ENCODE peak calls at places on chromosomes 11 and 22, in nine cellular contexts. One of them, this sample, is unnamed.

GRCh38 chr22:28799125-28799833 is 1.1 kb downstream of the XBP1 start:
- DNase-seq in fibroblast of pulmonary artery: peak; percentile 96
- DNase-seq in SK-N-SH: peak; percentile 57
- DNase-seq in fibroblast of villous mesenchyme: peak; percentile 98
- DNase-seq in right atrium auricular region: peak; percentile 89
- DNase-seq in lower leg skin: peak; percentile 73
- DNase-seq in HCT116: peak; percentile 35
- DNase-seq in gastrocnemius medialis: peak; percentile 82
- DNase-seq in astrocyte of the spinal cord: peak; percentile 91
- DNase-seq in this sample: peak; percentile 97

GRCh38 chr11:15114501-15115475 is at the start of gene INSC:
- DNase-seq in fibroblast of pulmonary artery: no peak
- DNase-seq in SK-N-SH: peak; percentile 85
- DNase-seq in fibroblast of villous mesenchyme: peak; percentile 14
- DNase-seq in right atrium auricular region: no peak
- DNase-seq in lower leg skin: no peak
- DNase-seq in HCT116: no peak
- DNase-seq in gastrocnemius medialis: no peak
- DNase-seq in astrocyte of the spinal cord: no peak
- DNase-seq in this sample: no peak

GRCh38 chr11:2406878-2407410 is 6.4 kb downstream of the TSSC4 start:
- DNase-seq in fibroblast of pulmonary artery: no peak
- DNase-seq in SK-N-SH: no peak
- DNase-seq in fibroblast of villous mesenchyme: no peak
- DNase-seq in right atrium auricular region: no peak
- DNase-seq in lower leg skin: no peak
- DNase-seq in HCT116: no peak
- DNase-seq in gastrocnemius medialis: no peak
- DNase-seq in astrocyte of the spinal cord: no peak
- DNase-seq in this sample: no peak

GRCh38 chr11:61707574-61707973 is 27.4 kb downstream of the DAGLA start:
- DNase-seq in fibroblast of pulmonary artery: no peak
- DNase-seq in SK-N-SH: no peak
- DNase-seq in fibroblast of villous mesenchyme: no peak
- DNase-seq in right atrium auricular region: no peak
- DNase-seq in lower leg skin: no peak
- DNase-seq in HCT116: no peak
- DNase-seq in gastrocnemius medialis: no peak
- DNase-seq in astrocyte of the spinal cord: no peak
- DNase-seq in this sample: no peak

GRCh38 chr22:17300926-17301325 is 68.3 kb upstream of the CECR2 start:
- DNase-seq in fibroblast of pulmonary artery: no peak
- DNase-seq in SK-N-SH: no peak
- DNase-seq in fibroblast of villous mesenchyme: no peak
- DNase-seq in right atrium auricular region: no peak
- DNase-seq in lower leg skin: no peak
- DNase-seq in HCT116: no peak
- DNase-seq in gastrocnemius medialis: no peak
- DNase-seq in astrocyte of the spinal cord: no peak
- DNase-seq in this sample: no peak

GRCh38 chr11:95699631-95700470 is 89.7 kb downstream of the FAM76B start:
- DNase-seq in fibroblast of pulmonary artery: peak; percentile 36
- DNase-seq in SK-N-SH: no peak
- DNase-seq in fibroblast of villous mesenchyme: no peak
- DNase-seq in right atrium auricular region: no peak
- DNase-seq in lower leg skin: no peak
- DNase-seq in HCT116: no peak
- DNase-seq in gastrocnemius medialis: no peak
- DNase-seq in astrocyte of the spinal cord: peak; percentile 36
- DNase-seq in this sample: peak; percentile 76

GRCh38 chr22:40189979-40190378 is 12.3 kb downstream of the TNRC6B start:
- DNase-seq in fibroblast of pulmonary artery: no peak
- DNase-seq in SK-N-SH: no peak
- DNase-seq in fibroblast of villous mesenchyme: no peak
- DNase-seq in right atrium auricular region: no peak
- DNase-seq in lower leg skin: no peak
- DNase-seq in HCT116: no peak
- DNase-seq in gastrocnemius medialis: no peak
- DNase-seq in astrocyte of the spinal cord: no peak
- DNase-seq in this sample: no peak

GRCh38 chr22:27420817-27421361 is 380.7 kb downstream of the MN1 start:
- DNase-seq in fibroblast of pulmonary artery: peak; percentile 95
- DNase-seq in SK-N-SH: no peak
- DNase-seq in fibroblast of villous mesenchyme: peak; percentile 60
- DNase-seq in right atrium auricular region: peak; percentile 96
- DNase-seq in lower leg skin: peak; percentile 76
- DNase-seq in HCT116: no peak
- DNase-seq in gastrocnemius medialis: peak; percentile 66
- DNase-seq in astrocyte of the spinal cord: peak; percentile 98
- DNase-seq in this sample: peak; percentile 99

GRCh38 chr11:83725161-83725560 is 439.0 kb upstream of the CCDC90B start:
- DNase-seq in fibroblast of pulmonary artery: no peak
- DNase-seq in SK-N-SH: no peak
- DNase-seq in fibroblast of villous mesenchyme: peak; percentile 18
- DNase-seq in right atrium auricular region: no peak
- DNase-seq in lower leg skin: no peak
- DNase-seq in HCT116: no peak
- DNase-seq in gastrocnemius medialis: no peak
- DNase-seq in astrocyte of the spinal cord: no peak
- DNase-seq in this sample: no peak

GRCh38 chr11:122758361-122758760 is 79.9 kb upstream of the CRTAM start:
- DNase-seq in fibroblast of pulmonary artery: no peak
- DNase-seq in SK-N-SH: no peak
- DNase-seq in fibroblast of villous mesenchyme: peak; percentile 31
- DNase-seq in right atrium auricular region: no peak
- DNase-seq in lower leg skin: no peak
- DNase-seq in HCT116: no peak
- DNase-seq in gastrocnemius medialis: no peak
- DNase-seq in astrocyte of the spinal cord: no peak
- DNase-seq in this sample: no peak

GRCh38 chr22:44584256-44584902 is 86.3 kb upstream of the RTL6 start:
- DNase-seq in fibroblast of pulmonary artery: no peak
- DNase-seq in SK-N-SH: no peak
- DNase-seq in fibroblast of villous mesenchyme: no peak
- DNase-seq in right atrium auricular region: no peak
- DNase-seq in lower leg skin: no peak
- DNase-seq in HCT116: no peak
- DNase-seq in gastrocnemius medialis: peak; percentile 3
- DNase-seq in astrocyte of the spinal cord: no peak
- DNase-seq in this sample: no peak

GRCh38 chr11:121665211-121665838 is 212.6 kb upstream of the SORL1-AS1 start:
- DNase-seq in fibroblast of pulmonary artery: no peak
- DNase-seq in SK-N-SH: no peak
- DNase-seq in fibroblast of villous mesenchyme: no peak
- DNase-seq in right atrium auricular region: no peak
- DNase-seq in lower leg skin: no peak
- DNase-seq in HCT116: no peak
- DNase-seq in gastrocnemius medialis: no peak
- DNase-seq in astrocyte of the spinal cord: no peak
- DNase-seq in this sample: no peak

GRCh38 chr22:42610211-42610610 is 4.5 kb downstream of the POLDIP3 start:
- DNase-seq in fibroblast of pulmonary artery: peak; percentile 53
- DNase-seq in SK-N-SH: no peak
- DNase-seq in fibroblast of villous mesenchyme: peak; percentile 49
- DNase-seq in right atrium auricular region: no peak
- DNase-seq in lower leg skin: no peak
- DNase-seq in HCT116: no peak
- DNase-seq in gastrocnemius medialis: no peak
- DNase-seq in astrocyte of the spinal cord: no peak
- DNase-seq in this sample: no peak

GRCh38 chr22:47192651-47193437 is 430.4 kb downstream of the TBC1D22A start:
- DNase-seq in fibroblast of pulmonary artery: no peak
- DNase-seq in SK-N-SH: no peak
- DNase-seq in fibroblast of villous mesenchyme: no peak
- DNase-seq in right atrium auricular region: peak; percentile 50
- DNase-seq in lower leg skin: no peak
- DNase-seq in HCT116: peak; percentile 75
- DNase-seq in gastrocnemius medialis: no peak
- DNase-seq in astrocyte of the spinal cord: no peak
- DNase-seq in this sample: no peak

GRCh38 chr11:93133710-93134109 is 64.1 kb downstream of the SLC36A4 start:
- DNase-seq in fibroblast of pulmonary artery: peak; percentile 64
- DNase-seq in SK-N-SH: no peak
- DNase-seq in fibroblast of villous mesenchyme: peak; percentile 64
- DNase-seq in right atrium auricular region: no peak
- DNase-seq in lower leg skin: no peak
- DNase-seq in HCT116: no peak
- DNase-seq in gastrocnemius medialis: no peak
- DNase-seq in astrocyte of the spinal cord: peak; percentile 69
- DNase-seq in this sample: peak; percentile 22

GRCh38 chr11:67441082-67441683 is 2.1 kb downstream of the CORO1B start:
- DNase-seq in fibroblast of pulmonary artery: no peak
- DNase-seq in SK-N-SH: no peak
- DNase-seq in fibroblast of villous mesenchyme: no peak
- DNase-seq in right atrium auricular region: no peak
- DNase-seq in lower leg skin: no peak
- DNase-seq in HCT116: no peak
- DNase-seq in gastrocnemius medialis: no peak
- DNase-seq in astrocyte of the spinal cord: no peak
- DNase-seq in this sample: no peak

GRCh38 chr11:94968334-94968958 is 4.9 kb downstream of the CWC15 start:
- DNase-seq in fibroblast of pulmonary artery: peak; percentile 67
- DNase-seq in SK-N-SH: peak; percentile 34
- DNase-seq in fibroblast of villous mesenchyme: peak; percentile 66
- DNase-seq in right atrium auricular region: no peak
- DNase-seq in lower leg skin: no peak
- DNase-seq in HCT116: no peak
- DNase-seq in gastrocnemius medialis: no peak
- DNase-seq in astrocyte of the spinal cord: peak; percentile 58
- DNase-seq in this sample: peak; percentile 62

DNA sequence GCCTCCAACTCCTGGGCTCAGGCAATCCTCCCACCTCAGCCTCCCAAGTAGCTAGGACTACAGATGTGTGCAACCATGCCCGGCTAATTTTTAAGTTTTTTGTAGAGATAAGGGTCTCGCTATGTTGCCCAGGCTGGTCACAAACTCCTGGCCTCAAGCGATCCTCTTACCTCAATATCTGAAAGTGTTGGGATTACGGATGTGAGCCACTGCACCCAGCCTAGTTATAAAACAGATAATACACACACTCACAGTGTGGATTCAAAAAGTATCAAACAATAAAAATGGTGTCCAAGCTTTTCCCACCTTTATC is 377 bp upstream of the CCDC188 start:
- DNase-seq in fibroblast of pulmonary artery: no peak
- DNase-seq in SK-N-SH: no peak
- DNase-seq in fibroblast of villous mesenchyme: no peak
- DNase-seq in right atrium auricular region: no peak
- DNase-seq in lower leg skin: no peak
- DNase-seq in HCT116: no peak
- DNase-seq in gastrocnemius medialis: no peak
- DNase-seq in astrocyte of the spinal cord: no peak
- DNase-seq in this sample: no peak
- H3K4me3 ChIP-seq in fibroblast of pulmonary artery: no peak overlapping the region
- H3K4me3 ChIP-seq in SK-N-SH: no peak overlapping the region
- H3K4me3 ChIP-seq in fibroblast of villous mesenchyme: no peak overlapping the region
- H3K4me3 ChIP-seq in right atrium auricular region: no peak overlapping the region
- H3K4me3 ChIP-seq in lower leg skin: no peak overlapping the region
- H3K4me3 ChIP-seq in HCT116: no peak overlapping the region
- H3K4me3 ChIP-seq in gastrocnemius medialis: no peak overlapping the region
- H3K4me3 ChIP-seq in astrocyte of the spinal cord: no peak overlapping the region
- H3K4me3 ChIP-seq in this sample: no peak overlapping the region

GRCh38 chr11:39374963-39375698 is 2084.3 kb downstream of the LRRC4C start:
- DNase-seq in fibroblast of pulmonary artery: peak; percentile 46
- DNase-seq in SK-N-SH: peak; percentile 20
- DNase-seq in fibroblast of villous mesenchyme: peak; percentile 1
- DNase-seq in right atrium auricular region: no peak
- DNase-seq in lower leg skin: no peak
- DNase-seq in HCT116: peak; percentile 10
- DNase-seq in gastrocnemius medialis: no peak
- DNase-seq in astrocyte of the spinal cord: peak; percentile 15
- DNase-seq in this sample: peak; percentile 14
- TF ChIP-seq CTCF in fibroblast of pulmonary artery: peak; percentile 52
- TF ChIP-seq CTCF in SK-N-SH: peak; percentile 84
- TF ChIP-seq CTCF in fibroblast of villous mesenchyme: peak; percentile 40
- TF ChIP-seq CTCF in right atrium auricular region: no peak
- TF ChIP-seq CTCF in lower leg skin: no peak
- TF ChIP-seq CTCF in HCT116: no peak
- TF ChIP-seq CTCF in gastrocnemius medialis: no peak
- TF ChIP-seq CTCF in astrocyte of the spinal cord: peak; percentile 44
- TF ChIP-seq CTCF in this sample: peak; percentile 27

GRCh38 chr22:37485006-37485713 is 1.0 kb downstream of the MFNG start:
- DNase-seq in fibroblast of pulmonary artery: no peak
- DNase-seq in SK-N-SH: no peak
- DNase-seq in fibroblast of villous mesenchyme: no peak
- DNase-seq in right atrium auricular region: no peak
- DNase-seq in lower leg skin: no peak
- DNase-seq in HCT116: no peak
- DNase-seq in gastrocnemius medialis: no peak
- DNase-seq in astrocyte of the spinal cord: no peak
- DNase-seq in this sample: no peak
- H3K4me3 ChIP-seq in fibroblast of pulmonary artery: no peak overlapping the region
- H3K4me3 ChIP-seq in SK-N-SH: no peak overlapping the region
- H3K4me3 ChIP-seq in fibroblast of villous mesenchyme: no peak overlapping the region
- H3K4me3 ChIP-seq in right atrium auricular region: peak overlapping the region; percentile 46
- H3K4me3 ChIP-seq in lower leg skin: peak overlapping the region; percentile 20
- H3K4me3 ChIP-seq in HCT116: no peak overlapping the region
- H3K4me3 ChIP-seq in gastrocnemius medialis: peak overlapping the region; percentile 36
- H3K4me3 ChIP-seq in astrocyte of the spinal cord: no peak overlapping the region
- H3K4me3 ChIP-seq in this sample: no peak overlapping the region

GRCh38 chr11:131217313-131218297 is 152.8 kb upstream of the NTM start:
- DNase-seq in fibroblast of pulmonary artery: no peak
- DNase-seq in SK-N-SH: no peak
- DNase-seq in fibroblast of villous mesenchyme: no peak
- DNase-seq in right atrium auricular region: no peak
- DNase-seq in lower leg skin: no peak
- DNase-seq in HCT116: no peak
- DNase-seq in gastrocnemius medialis: no peak
- DNase-seq in astrocyte of the spinal cord: no peak
- DNase-seq in this sample: no peak
- TF ChIP-seq CTCF in fibroblast of pulmonary artery: no peak
- TF ChIP-seq CTCF in SK-N-SH: no peak
- TF ChIP-seq CTCF in fibroblast of villous mesenchyme: peak; percentile 23
- TF ChIP-seq CTCF in right atrium auricular region: no peak
- TF ChIP-seq CTCF in lower leg skin: no peak
- TF ChIP-seq CTCF in HCT116: no peak
- TF ChIP-seq CTCF in gastrocnemius medialis: no peak
- TF ChIP-seq CTCF in astrocyte of the spinal cord: no peak
- TF ChIP-seq CTCF in this sample: no peak

DNA sequence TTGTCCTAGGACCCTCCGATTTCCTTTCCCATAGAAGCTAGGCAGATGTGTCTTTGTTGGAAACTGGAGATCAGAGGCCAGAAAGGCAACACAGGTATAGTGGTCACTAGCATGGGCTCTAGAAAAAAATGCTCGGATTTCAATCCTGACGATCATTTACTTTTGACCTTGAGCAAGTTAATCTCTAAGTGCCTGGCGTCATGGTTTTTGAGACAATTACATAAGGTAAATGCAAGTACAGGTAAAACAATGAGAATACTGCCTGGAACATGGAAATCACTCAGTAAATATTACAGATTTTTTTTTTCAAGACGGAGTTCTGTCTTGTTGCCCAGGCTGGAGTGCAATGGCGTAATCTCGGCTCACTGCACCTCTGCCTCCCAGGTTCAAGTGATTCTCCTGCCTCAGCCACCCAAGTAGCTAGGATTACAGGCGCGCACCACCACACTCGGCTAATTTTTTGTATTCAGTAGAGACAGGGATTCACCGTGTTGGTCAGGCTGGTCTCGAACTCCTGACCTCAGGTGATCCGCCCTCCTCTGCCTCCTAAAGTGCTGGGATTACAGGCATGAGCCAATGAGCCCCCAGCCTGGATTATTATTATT is 1.1 kb upstream of the DENND5A start:
- DNase-seq in fibroblast of pulmonary artery: no peak
- DNase-seq in SK-N-SH: no peak
- DNase-seq in fibroblast of villous mesenchyme: no peak
- DNase-seq in right atrium auricular region: no peak
- DNase-seq in lower leg skin: no peak
- DNase-seq in HCT116: no peak
- DNase-seq in gastrocnemius medialis: no peak
- DNase-seq in astrocyte of the spinal cord: no peak
- DNase-seq in this sample: no peak
- H3K4me3 ChIP-seq in fibroblast of pulmonary artery: no peak overlapping the region
- H3K4me3 ChIP-seq in SK-N-SH: no peak overlapping the region
- H3K4me3 ChIP-seq in fibroblast of villous mesenchyme: no peak overlapping the region
- H3K4me3 ChIP-seq in right atrium auricular region: no peak overlapping the region
- H3K4me3 ChIP-seq in lower leg skin: no peak overlapping the region
- H3K4me3 ChIP-seq in HCT116: no peak overlapping the region
- H3K4me3 ChIP-seq in gastrocnemius medialis: no peak overlapping the region
- H3K4me3 ChIP-seq in astrocyte of the spinal cord: no peak overlapping the region
- H3K4me3 ChIP-seq in this sample: no peak overlapping the region

This sample was measured in fibroblast of the aortic adventitia.